ENCODE peak calls at places on chromosomes 1 and 21, in nine cellular contexts. K is effector memory CD4-positive, alpha-beta T cell; F is hepatocyte; M is heart left ventricle; T is lower lobe of right lung; W is osteoblast; G is IMR-90; A is psoas muscle; J is GM23248. I is an unnamed sample. For H3K9me3 and H3K27me3, the result is how much of the 10 kb centered on the place peaks cover.

GRCh38 chr1:25774921-25775774 is 24.8 kb upstream of the SELENON start:
- DNase-seq in K (peak), F (no peak), M (no peak), T (no peak), W (peak), G (no peak), A (no peak), J (no peak), I (no peak)

GRCh38 chr1:72280714-72281113 is 1.6 kb downstream of the NEGR1 start:
- DNase-seq in K (no peak), F (no peak), M (no peak), T (no peak), W (no peak), G (no peak), A (no peak), J (peak), I (no peak)

GRCh38 chr1:216705686-216706085 is 17.5 kb downstream of the ESRRG start:
- DNase-seq in K (no peak), F (no peak), M (peak), T (no peak), W (no peak), G (no peak), A (no peak), J (no peak), I (no peak)

GRCh38 chr1:6148497-6149241 is 31.5 kb downstream of the CHD5 start:
- DNase-seq in K (peak), F (peak), M (no peak), T (peak), W (peak), G (no peak), A (no peak), J (peak), I (no peak)

GRCh38 chr1:53281180-53281579 is 42.9 kb upstream of the MAGOH start:
- DNase-seq in K (no peak), F (no peak), M (no peak), T (no peak), W (peak), G (no peak), A (no peak), J (no peak), I (no peak)

GRCh38 chr1:243594455-243594854 is 255.6 kb downstream of the AKT3 start:
- DNase-seq in K (no peak), F (no peak), M (no peak), T (no peak), W (peak), G (no peak), A (no peak), J (no peak), I (no peak)

GRCh38 chr1:219330669-219331068 is 157.0 kb downstream of the LYPLAL1 start:
- DNase-seq in K (no peak), F (no peak), M (no peak), T (no peak), W (no peak), G (no peak), A (no peak), J (no peak), I (no peak)

GRCh38 chr21:27277122-27277521 is 310.2 kb upstream of the ADAMTS5 start:
- DNase-seq in K (no peak), F (no peak), M (no peak), T (no peak), W (no peak), G (peak), A (no peak), J (no peak), I (no peak)

GRCh38 chr1:204478921-204479320 is 15.7 kb downstream of the PIK3C2B start:
- DNase-seq in K (no peak), F (no peak), M (no peak), T (no peak), W (no peak), G (no peak), A (no peak), J (no peak), I (no peak)

DNA sequence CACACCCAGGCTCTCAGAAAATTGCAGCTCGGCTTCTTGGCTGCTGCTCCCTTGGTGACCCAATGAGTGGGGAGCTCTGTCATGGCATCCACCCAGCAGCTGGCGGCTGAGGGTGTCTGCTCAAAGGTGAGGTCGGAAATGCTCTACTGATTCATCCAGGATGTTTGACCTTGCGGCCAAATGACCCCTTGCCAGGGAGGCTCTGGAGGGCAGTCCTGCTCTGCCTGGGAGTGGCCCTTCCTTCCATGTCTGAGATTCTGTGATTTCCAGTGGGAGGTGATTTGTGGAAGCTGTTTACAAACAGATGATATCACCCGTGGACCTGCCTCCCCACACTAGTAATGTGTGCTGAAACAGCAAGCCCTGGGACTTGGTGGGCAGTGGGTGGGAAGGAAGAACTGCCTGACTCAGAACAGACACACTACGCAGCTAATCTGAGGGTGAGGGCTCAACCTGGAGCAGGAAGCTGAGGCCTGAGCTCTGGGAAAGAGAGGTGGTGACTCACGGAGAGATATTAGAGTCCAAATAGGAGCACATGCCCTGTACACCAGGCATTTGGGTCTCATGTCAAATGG is 3.0 kb downstream of the CRCT1 start:
- DNase-seq in K (no peak), F (no peak), M (no peak), T (no peak), W (peak), G (no peak), A (no peak), J (peak), I (peak)
- H3K9me3 ChIP-seq in K (under half), F (under half), M (under half), T (under half), W (under half), G (under half), A (under half), J (under half), I (under half)

GRCh38 chr1:46471885-46472502 is 17.6 kb upstream of the DMBX1 start:
- DNase-seq in K (no peak), F (no peak), M (no peak), T (no peak), W (no peak), G (no peak), A (no peak), J (no peak), I (no peak)
- H3K27me3 ChIP-seq in K (under half), F (under half), M (under half), T (half or more), W (half or more), G (half or more), A (under half), J (under half), I (under half)

GRCh38 chr1:209844695-209845404 is 17.1 kb downstream of the UTP25 start:
- DNase-seq in K (no peak), F (no peak), M (no peak), T (no peak), W (no peak), G (no peak), A (no peak), J (no peak), I (no peak)
- H3K4me3 ChIP-seq in K (no peak), F (no peak), M (no peak), T (no peak), W (no peak), G (no peak), A (no peak), J (no peak), I (no peak)

DNA sequence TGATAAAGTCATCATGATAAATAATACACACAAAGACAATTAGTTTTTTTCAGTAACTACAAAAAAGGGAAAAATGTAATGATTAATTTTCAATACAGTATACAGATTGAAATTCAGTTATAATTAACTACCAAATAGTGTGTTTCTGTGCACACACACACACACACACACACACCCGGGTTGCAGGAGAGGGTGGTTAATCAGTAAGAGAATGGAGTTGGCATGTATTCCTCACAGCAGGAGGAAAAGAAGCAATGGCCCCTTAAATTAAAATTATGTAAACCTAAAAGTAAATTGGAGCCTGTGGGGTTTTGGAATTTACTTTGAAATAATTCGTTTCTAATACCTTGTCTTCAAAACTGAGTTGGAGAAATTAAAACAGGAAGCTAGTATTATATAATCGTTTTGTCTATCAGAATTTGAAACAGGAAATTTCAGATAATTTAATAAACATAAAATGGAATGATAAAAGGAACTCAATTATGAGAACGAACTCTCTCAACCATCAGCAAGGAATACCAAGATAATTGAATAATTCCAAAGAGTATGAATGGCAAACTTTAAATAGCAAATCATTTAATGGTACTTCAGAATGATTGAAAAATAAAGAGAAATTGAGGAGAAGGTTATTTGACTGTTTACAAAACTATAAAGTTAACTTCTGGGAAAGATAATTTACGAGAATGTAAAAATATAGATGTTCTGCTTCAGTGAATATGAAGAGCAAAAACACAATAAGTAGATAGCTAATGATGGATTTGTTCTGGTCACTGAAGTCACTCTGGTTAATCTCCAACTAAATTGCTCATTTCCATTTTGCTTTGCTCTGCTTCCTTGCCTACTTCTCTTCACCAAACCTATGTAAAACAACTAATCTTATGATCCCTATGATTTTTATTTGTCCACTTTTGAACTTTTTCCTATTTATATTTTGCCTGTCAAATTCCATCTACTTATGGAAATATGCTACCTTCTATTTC is 547.9 kb upstream of the ZP4 start:
- DNase-seq in K (no peak), F (no peak), M (no peak), T (no peak), W (no peak), G (no peak), A (no peak), J (no peak), I (no peak)
- H3K9me3 ChIP-seq in K (under half), F (under half), M (under half), T (under half), W (under half), G (under half), A (under half), J (under half), I (under half)

DNA sequence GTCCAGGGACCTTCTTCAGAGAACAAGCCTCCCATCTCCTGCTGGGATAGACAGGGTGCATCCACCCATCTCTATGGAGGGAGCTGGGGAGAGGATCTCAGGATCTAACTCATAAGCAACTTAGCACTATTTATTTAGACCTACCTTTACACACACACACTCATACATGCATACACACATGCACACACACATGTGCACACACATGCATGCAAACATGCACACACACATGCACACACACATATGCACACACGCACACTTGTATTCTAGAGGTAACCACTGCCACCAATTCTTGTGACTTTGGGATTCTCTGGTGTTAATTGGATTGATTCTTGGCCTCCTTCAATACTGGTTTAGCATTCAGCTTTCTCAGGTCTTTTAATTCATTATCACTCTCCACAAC is 9.8 kb downstream of the MT1HL1 start:
- DNase-seq in K (no peak), F (no peak), M (no peak), T (no peak), W (no peak), G (no peak), A (no peak), J (no peak), I (no peak)
- H3K27me3 ChIP-seq in K (under half), F (under half), M (under half), T (under half), W (under half), G (under half), A (under half), J (under half), I (under half)